ENCODE peak calls at places on chromosomes 11 and 22, in five cellular contexts. J, A, O, K and E are unnamed samples.

GRCh38 chr11:47340980-47341775 is 11.3 kb downstream of the MYBPC3 start:
- DNase-seq in J (no peak), A (no peak), O (no peak), K (no peak), E (no peak)

GRCh38 chr11:68904458-68904847 is 762 bp downstream of the IGHMBP2 start:
- DNase-seq in J (no peak), A (peak), O (peak), K (no peak), E (no peak)

GRCh38 chr11:62295504-62295903 is 3.4 kb downstream of the SCGB1D4 start:
- DNase-seq in J (no peak), A (no peak), O (no peak), K (no peak), E (peak)

GRCh38 chr11:70772950-70773349 is 374.6 kb downstream of the CTTN start:
- DNase-seq in J (no peak), A (no peak), O (peak), K (no peak), E (peak)

GRCh38 chr22:44665115-44665514 is 36.9 kb upstream of the PRR5 start:
- DNase-seq in J (no peak), A (peak), O (no peak), K (no peak), E (no peak)

GRCh38 chr22:48449466-48450187 is 1378.0 kb downstream of the BRD1 start:
- DNase-seq in J (no peak), A (no peak), O (no peak), K (no peak), E (no peak)

GRCh38 chr22:44363214-44363979 is 50.6 kb upstream of the SHISAL1 start:
- DNase-seq in J (no peak), A (peak), O (no peak), K (no peak), E (peak)

GRCh38 chr11:23765862-23766261 is 731.0 kb upstream of the LUZP2 start:
- DNase-seq in J (no peak), A (no peak), O (no peak), K (no peak), E (no peak)

GRCh38 chr11:43582837-43583462 is 97.6 kb upstream of the HSD17B12 start:
- DNase-seq in J (no peak), A (no peak), O (no peak), K (no peak), E (no peak)

GRCh38 chr11:11731311-11732083 is 109.7 kb upstream of the GALNT18 start:
- DNase-seq in J (no peak), A (no peak), O (no peak), K (no peak), E (no peak)

GRCh38 chr22:39215430-39216142 is 29.2 kb downstream of the PDGFB start:
- DNase-seq in J (peak), A (no peak), O (peak), K (no peak), E (no peak)

GRCh38 chr22:29830585-29830984 is 7.5 kb downstream of the ASCC2 start:
- DNase-seq in J (no peak), A (no peak), O (no peak), K (no peak), E (no peak)

GRCh38 chr11:134379241-134379640 is 32.8 kb downstream of the B3GAT1 start:
- DNase-seq in J (no peak), A (no peak), O (no peak), K (no peak), E (no peak)

GRCh38 chr22:49026476-49027121 is 801.1 kb downstream of the BRD1 start:
- DNase-seq in J (no peak), A (peak), O (no peak), K (no peak), E (no peak)

GRCh38 chr11:35787626-35788025 is 125.1 kb downstream of the TRIM44 start:
- DNase-seq in J (no peak), A (no peak), O (no peak), K (no peak), E (no peak)
- TF ChIP-seq FOXM1 in J (no peak), A (no peak), O (no peak), K (no peak), E (no peak)

GRCh38 chr11:79465160-79465559 is 24.3 kb upstream of the TENM4 start:
- DNase-seq in J (no peak), A (no peak), O (no peak), K (no peak), E (no peak)

GRCh38 chr11:79472736-79473536 is 32.1 kb upstream of the TENM4 start:
- DNase-seq in J (no peak), A (no peak), O (no peak), K (no peak), E (no peak)

GRCh38 chr11:79466411-79466810 is 25.6 kb upstream of the TENM4 start:
- DNase-seq in J (no peak), A (no peak), O (no peak), K (no peak), E (no peak)

DNA sequence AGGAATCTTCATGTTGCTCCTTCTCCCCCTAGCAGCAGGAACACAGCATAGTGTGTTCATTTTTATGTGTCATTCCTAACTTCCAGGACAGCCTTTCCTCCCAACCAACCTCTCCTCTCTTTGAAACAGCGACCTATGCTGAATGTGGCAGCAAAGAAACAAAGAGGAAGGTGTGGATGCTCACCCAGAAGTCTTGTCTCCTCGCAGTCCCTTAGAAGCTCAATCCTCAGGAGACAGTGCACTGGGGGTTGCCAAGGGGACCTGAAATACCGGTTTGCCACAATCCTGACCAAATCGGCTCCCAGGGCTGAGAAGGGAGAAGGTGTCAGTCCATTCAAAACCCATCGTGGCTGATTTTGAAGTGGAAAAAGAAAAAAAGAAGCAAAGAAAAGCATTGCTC is 30.2 kb upstream of the TENM4 start:
- DNase-seq in J (no peak), A (no peak), O (no peak), K (no peak), E (no peak)
- TF ChIP-seq FOXM1 in J (no peak), A (no peak), O (no peak), K (no peak), E (no peak)

DNA sequence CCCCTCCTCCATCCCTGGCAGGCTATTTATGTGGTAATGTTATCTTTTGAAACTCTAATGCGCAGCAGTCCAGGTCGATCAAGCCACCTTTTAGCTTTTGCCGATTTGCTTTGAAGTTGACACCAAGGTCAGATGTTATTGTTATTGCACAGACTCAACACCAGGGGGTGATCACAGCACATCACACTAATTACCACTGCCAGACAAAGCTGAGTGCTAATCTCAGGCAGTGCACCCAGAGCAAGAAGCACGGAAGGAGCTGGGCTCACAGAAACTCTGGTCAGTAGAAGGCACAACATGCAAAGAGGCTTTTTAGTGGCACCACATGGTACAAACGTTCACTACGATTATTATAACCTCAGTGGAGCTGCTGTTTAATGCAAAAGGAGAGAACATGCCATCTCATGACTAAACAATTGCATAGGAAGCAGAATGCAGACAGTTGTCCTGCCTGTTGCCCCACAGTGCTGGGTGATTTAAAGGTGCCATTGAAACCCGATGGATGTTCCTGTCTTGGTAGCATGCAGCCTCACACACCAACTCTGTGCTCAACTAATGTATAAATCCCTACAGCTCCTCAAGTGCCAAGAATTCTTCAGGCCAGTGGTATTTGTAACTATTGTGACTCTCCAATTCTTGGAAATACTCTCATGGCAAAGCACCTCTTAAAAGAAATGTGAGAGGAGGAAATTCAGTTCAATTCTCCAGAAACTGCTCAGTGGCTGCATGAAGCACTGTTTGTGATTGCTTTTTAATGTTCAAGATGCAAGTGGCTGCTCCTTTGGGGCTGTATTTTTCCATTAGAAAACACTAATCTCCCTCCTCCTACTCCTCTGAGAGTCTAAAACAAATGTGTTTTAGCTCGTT is 353.9 kb upstream of the DDI1 start:
- DNase-seq in J (peak), A (peak), O (peak), K (peak), E (peak)
- TF ChIP-seq FOXM1 in J (no peak), A (no peak), O (no peak), K (no peak), E (no peak)

DNA sequence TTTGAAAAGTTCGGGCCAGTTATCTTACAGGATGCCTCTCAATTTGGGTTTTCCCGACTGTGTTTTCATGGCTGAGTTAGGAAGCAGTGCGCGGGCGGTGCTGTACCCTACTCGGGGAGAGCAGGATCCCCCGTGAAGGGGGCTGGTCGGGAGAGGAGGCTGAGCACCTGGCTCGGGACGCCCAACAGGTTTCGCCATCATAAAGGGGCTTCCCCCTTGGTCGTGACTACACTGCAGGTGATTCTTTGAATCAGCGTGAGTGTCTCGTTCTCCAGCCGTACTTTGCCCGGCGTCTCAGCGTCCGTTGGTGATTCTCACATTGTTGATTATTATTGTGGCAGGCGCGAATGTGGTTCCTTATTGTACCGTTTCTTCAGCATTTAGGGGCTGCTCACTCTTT is 46.6 kb downstream of the ST14 start:
- DNase-seq in J (no peak), A (no peak), O (no peak), K (no peak), E (no peak)
- TF ChIP-seq FOXM1 in J (no peak), A (no peak), O (no peak), K (no peak), E (no peak)

GRCh38 chr11:76209671-76209955 is 3.3 kb upstream of the WNT11 start:
- DNase-seq in J (no peak), A (peak), O (no peak), K (no peak), E (no peak)

GRCh38 chr11:76209956-76210885 is 3.9 kb upstream of the WNT11 start:
- DNase-seq in J (peak), A (peak), O (no peak), K (no peak), E (no peak)

GRCh38 chr11:76207642-76208378 is 1.5 kb upstream of the WNT11 start:
- DNase-seq in J (peak), A (peak), O (peak), K (no peak), E (peak)

GRCh38 chr11:76208438-76208828 is 2.1 kb upstream of the WNT11 start:
- DNase-seq in J (no peak), A (no peak), O (no peak), K (no peak), E (no peak)

DNA sequence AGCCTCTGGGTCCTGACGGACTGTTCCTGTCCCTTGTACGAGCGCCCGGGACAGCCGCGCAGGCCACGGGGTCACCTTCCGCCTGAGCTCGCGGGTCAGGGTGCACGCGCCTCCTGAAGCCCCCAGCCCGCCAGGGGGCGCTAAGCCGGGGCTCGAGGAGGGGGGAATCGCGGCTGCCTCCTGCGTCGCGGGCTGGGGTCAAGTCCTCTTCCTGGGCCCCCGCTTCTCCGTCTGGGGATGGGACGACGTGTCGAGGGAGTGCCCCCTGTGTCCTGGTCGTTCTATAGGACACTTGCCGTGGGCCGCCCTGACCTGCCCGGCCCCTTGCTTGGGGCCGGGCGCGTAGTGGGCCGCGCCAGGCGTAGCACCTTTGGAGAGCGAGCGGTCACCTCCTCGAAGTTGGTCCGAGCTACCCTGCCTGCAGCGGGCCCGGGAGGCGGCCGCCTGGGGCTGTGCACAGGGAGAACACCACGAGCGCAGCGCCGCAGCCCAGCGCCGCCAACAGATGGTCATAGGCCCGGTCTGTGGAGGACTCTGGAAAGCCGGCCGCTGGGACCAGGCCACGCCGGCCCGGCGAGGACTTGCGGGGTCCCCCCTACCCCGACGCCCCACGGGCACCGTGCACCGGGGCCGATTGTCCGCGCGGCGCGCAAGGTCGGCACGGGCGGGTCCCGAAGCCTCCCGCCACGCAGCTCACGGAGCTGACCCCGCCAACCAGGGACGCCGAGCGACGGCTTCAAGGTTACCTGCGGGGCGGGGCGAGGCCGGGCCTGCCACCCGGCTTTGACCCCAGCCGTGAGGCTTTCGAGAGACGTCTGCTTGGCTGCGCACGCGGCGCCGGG is 2.7 kb upstream of the WNT11 start:
- DNase-seq in J (peak), A (peak), O (no peak), K (no peak), E (peak)
- TF ChIP-seq FOXM1 in J (no peak), A (no peak), O (no peak), K (no peak), E (no peak)

GRCh38 chr22:46528121-46528610 is 9.3 kb downstream of the CELSR1 start:
- DNase-seq in J (no peak), A (no peak), O (no peak), K (no peak), E (peak)
- TF ChIP-seq FOXM1 in J (no peak), A (no peak), O (no peak), K (no peak), E (no peak)

DNA sequence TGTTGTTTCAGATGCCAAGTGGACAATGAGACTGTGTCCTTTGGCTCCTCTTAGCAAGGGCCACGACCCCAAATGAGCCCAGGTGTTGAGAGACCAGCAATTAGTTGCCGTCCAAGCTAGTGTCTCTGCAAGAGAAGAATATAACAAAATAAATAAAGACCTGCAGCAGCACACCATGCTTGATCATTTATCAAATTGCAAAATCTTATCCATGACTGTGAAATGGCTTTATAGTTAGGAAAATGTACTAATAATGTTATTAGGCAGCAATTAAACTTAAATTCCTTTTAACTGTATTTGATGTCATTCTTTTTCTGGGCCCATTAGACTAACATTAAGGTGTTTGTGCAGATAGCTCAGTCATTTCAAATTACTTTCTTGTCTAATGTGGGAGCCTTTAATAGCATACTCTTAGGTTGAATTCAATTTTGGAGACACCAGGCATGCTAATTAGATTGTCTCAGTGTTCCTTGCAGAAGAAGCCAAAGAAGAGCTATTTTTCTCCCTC is 176.1 kb downstream of the RRAS2 start:
- DNase-seq in J (no peak), A (no peak), O (no peak), K (no peak), E (no peak)
- TF ChIP-seq FOXM1 in J (no peak), A (no peak), O (no peak), K (no peak), E (no peak)

GRCh38 chr11:114162719-114163123 is 103.2 kb downstream of the ZBTB16 start:
- DNase-seq in J (peak), A (peak), O (no peak), K (no peak), E (no peak)
- TF ChIP-seq FOXM1 in J (no peak), A (no peak), O (no peak), K (no peak), E (no peak)